ENCODE peak calls at places on chromosomes 3 and 15, in six cellular contexts. B is neural crest cell; P is activated CD4-positive, alpha-beta T cell treated with anti-CD3 and anti-CD28 coated beads, Interleukin-2, amount 50 U/mL, for 1 hour; T is stimulated activated naive CD8-positive, alpha-beta T cell treated with anti-CD3 and anti-CD28 coated beads, Interleukin-15, amount 100 ng/mL, for 72 hours; A is neural progenitor cell; M is GM19239. L is an unnamed sample.

GRCh38 chr3:171383206-171384018 is 76.8 kb downstream of the TNIK start:
- DNase-seq in P (no peak), T (no peak), A (peak), M (no peak), B (peak), L (no peak)

GRCh38 chr15:69762373-69763148 is 309.9 kb downstream of the RPLP1 start:
- DNase-seq in P (no peak), T (no peak), A (peak), B (no peak), M (no peak), L (no peak)

GRCh38 chr15:101150723-101151040 is 101.2 kb downstream of the CHSY1 start:
- DNase-seq in T (no peak), M (no peak), B (no peak), P (no peak), A (no peak), L (no peak)

GRCh38 chr15:25504307-25504706 is 65.5 kb upstream of the UBE3A start:
- DNase-seq in P (no peak), T (no peak), M (no peak), A (no peak), B (no peak), L (no peak)

GRCh38 chr3:104685492-104685891 is 681.2 kb upstream of the ALCAM start:
- DNase-seq in P (no peak), B (no peak), M (no peak), T (no peak), A (no peak), L (no peak)

GRCh38 chr3:65412591-65412990 is 626.1 kb downstream of the MAGI1 start:
- DNase-seq in T (no peak), B (no peak), P (no peak), A (peak), M (no peak), L (peak)

GRCh38 chr15:86483936-86484335 is 404.3 kb downstream of the AGBL1 start:
- DNase-seq in B (no peak), T (no peak), A (no peak), M (no peak), P (no peak), L (no peak)

GRCh38 chr3:156617781-156618180 is 56.6 kb upstream of the TIPARP start:
- DNase-seq in P (no peak), T (no peak), A (no peak), B (no peak), M (no peak), L (no peak)

GRCh38 chr3:185929192-185930151 is 8.3 kb downstream of the TRA2B start:
- DNase-seq in T (no peak), B (no peak), M (no peak), A (peak), P (no peak), L (no peak)

GRCh38 chr15:89845305-89845893 is 30.7 kb upstream of the ANPEP start:
- DNase-seq in T (no peak), B (no peak), P (no peak), A (no peak), M (no peak), L (peak)

GRCh38 chr15:90957105-90957790 is 2.6 kb downstream of the RCCD1 start:
- DNase-seq in T (no peak), B (peak), M (no peak), A (peak), P (no peak), L (no peak)

GRCh38 chr3:71022552-71023335 is 560.8 kb downstream of the FOXP1 start:
- DNase-seq in B (peak), P (no peak), A (peak), T (no peak), M (no peak), L (no peak)

GRCh38 chr3:47047673-47048072 is 68.2 kb downstream of the NBEAL2 start:
- DNase-seq in B (no peak), A (no peak), P (no peak), M (no peak), T (no peak), L (no peak)

GRCh38 chr15:67690936-67691335 is 134.4 kb upstream of the SKOR1 start:
- DNase-seq in M (no peak), A (no peak), B (no peak), P (no peak), T (no peak), L (no peak)

GRCh38 chr3:129429080-129429451 is 630 bp upstream of the EFCAB12 start:
- DNase-seq in P (no peak), A (no peak), B (no peak), M (no peak), T (no peak), L (no peak)

GRCh38 chr15:41568350-41569017 is 9.5 kb downstream of the TYRO3 start:
- DNase-seq in B (peak), T (no peak), M (no peak), P (no peak), A (peak), L (no peak)

GRCh38 chr3:191275751-191276150 is 53.4 kb upstream of the CCDC50 start:
- DNase-seq in A (no peak), T (no peak), P (no peak), B (no peak), M (no peak), L (no peak)

GRCh38 chr3:115100172-115100571 is 46.9 kb downstream of the ZBTB20 start:
- DNase-seq in B (no peak), M (no peak), T (peak), P (no peak), A (peak), L (peak)

GRCh38 chr15:90062023-90062728 is 40.1 kb downstream of the IDH2 start:
- DNase-seq in P (peak), A (peak), T (no peak), B (peak), M (no peak), L (peak)

GRCh38 chr15:62457100-62457499 is 292.0 kb upstream of the C2CD4B start:
- DNase-seq in A (no peak), B (no peak), T (no peak), P (no peak), M (no peak), L (no peak)

GRCh38 chr3:186219211-186219638 is 110.3 kb upstream of the ETV5 start:
- DNase-seq in B (no peak), T (no peak), A (no peak), M (no peak), P (no peak), L (no peak)

GRCh38 chr3:197499427-197499826 is 56.3 kb downstream of the BDH1 start:
- DNase-seq in A (no peak), P (no peak), T (no peak), M (no peak), B (no peak), L (no peak)

GRCh38 chr3:66633564-66633963 is 132.7 kb upstream of the LRIG1 start:
- DNase-seq in M (no peak), T (no peak), A (no peak), P (no peak), B (no peak), L (no peak)

GRCh38 chr15:99436472-99437314 is 129.1 kb upstream of the MEF2A start:
- DNase-seq in B (no peak), A (no peak), P (no peak), M (no peak), T (no peak), L (no peak)

GRCh38 chr3:100048248-100048647 is 66.1 kb downstream of the FILIP1L start:
- DNase-seq in P (no peak), A (no peak), T (no peak), B (no peak), M (no peak), L (no peak)

GRCh38 chr3:170010498-170010897 is 27.3 kb upstream of the GPR160 start:
- DNase-seq in P (no peak), M (no peak), A (no peak), T (no peak), B (no peak), L (no peak)

L was measured in mucosa of gallbladder.